ENCODE peak calls at places on chromosomes 6 and 20, in five cellular contexts. V is fibroblast of villous mesenchyme, B is heart left ventricle, W is hepatocyte, C is cardiac muscle cell. J is an unnamed sample.

GRCh38 chr6:19394051-19394450 is 443.1 kb upstream of the ID4 start:
- DNase-seq in V (no peak), B (no peak), W (no peak), C (no peak), J (no peak)

GRCh38 chr20:380763-381580 is 412 bp downstream of the TRIB3 start:
- DNase-seq in V (peak), B (peak), W (peak), C (peak), J (no peak)

GRCh38 chr6:117448732-117449131 is 23.0 kb upstream of the ROS1 start:
- DNase-seq in V (peak), B (no peak), W (peak), C (no peak), J (peak)

GRCh38 chr6:5997420-5998093 is 9.2 kb downstream of the NRN1 start:
- DNase-seq in V (no peak), B (peak), W (no peak), C (no peak), J (no peak)

GRCh38 chr20:11796041-11796440 is 121.7 kb upstream of the BTBD3 start:
- DNase-seq in V (no peak), B (no peak), W (no peak), C (no peak), J (no peak)

GRCh38 chr6:140027239-140027638 is 652.8 kb upstream of the CITED2 start:
- DNase-seq in V (no peak), B (no peak), W (no peak), C (no peak), J (no peak)

GRCh38 chr6:153595903-153596302 is 443.1 kb upstream of the OPRM1 start:
- DNase-seq in V (no peak), B (no peak), W (no peak), C (no peak), J (no peak)

GRCh38 chr6:157143171-157143884 is 180.0 kb downstream of the TMEM242 start:
- DNase-seq in V (peak), B (no peak), W (no peak), C (peak), J (no peak)

GRCh38 chr6:147699637-147700036 is 191.1 kb downstream of the SAMD5 start:
- DNase-seq in V (peak), B (no peak), W (no peak), C (no peak), J (no peak)

GRCh38 chr20:63701329-63702035 is 5.0 kb downstream of the TNFRSF6B start:
- DNase-seq in V (no peak), B (no peak), W (no peak), C (no peak), J (no peak)

GRCh38 chr6:4953440-4953839 is 50.4 kb downstream of the RPP40 start:
- DNase-seq in V (no peak), B (no peak), W (no peak), C (no peak), J (no peak)

GRCh38 chr6:135630789-135631376 is 133.3 kb upstream of the AHI1 start:
- DNase-seq in V (no peak), B (no peak), W (no peak), C (no peak), J (no peak)

GRCh38 chr6:100678027-100678426 is 203.1 kb downstream of the ASCC3 start:
- DNase-seq in V (peak), B (no peak), W (no peak), C (no peak), J (no peak)

GRCh38 chr6:114042267-114043075 is 71.5 kb upstream of the HDAC2 start:
- DNase-seq in V (peak), B (no peak), W (no peak), C (no peak), J (no peak)

GRCh38 chr6:118042855-118043254 is 135.8 kb downstream of the SLC35F1 start:
- DNase-seq in V (no peak), B (no peak), W (no peak), C (no peak), J (no peak)

GRCh38 chr20:1334761-1335160 is 5.8 kb upstream of the SDCBP2 start:
- DNase-seq in V (peak), B (no peak), W (no peak), C (no peak), J (no peak)

GRCh38 chr6:91142154-91142553 is 555.3 kb upstream of the MAP3K7 start:
- DNase-seq in V (no peak), B (no peak), W (no peak), C (no peak), J (no peak)

GRCh38 chr6:36139431-36139830 is 9.1 kb downstream of the MAPK13 start:
- DNase-seq in V (no peak), B (no peak), W (peak), C (peak), J (no peak)

GRCh38 chr6:101083533-101084172 is 202.5 kb upstream of the ASCC3 start:
- DNase-seq in V (peak), B (no peak), W (peak), C (no peak), J (peak)

GRCh38 chr6:37699138-37699766 is 1.6 kb upstream of the MDGA1 start:
- DNase-seq in V (no peak), B (no peak), W (no peak), C (no peak), J (no peak)

GRCh38 chr20:61953789-61954125 is 111.9 kb downstream of the TAF4 start:
- DNase-seq in V (no peak), B (no peak), W (no peak), C (no peak), J (no peak)

GRCh38 chr6:168314948-168315347 is 4.6 kb downstream of the DACT2 start:
- DNase-seq in V (peak), B (no peak), W (peak), C (peak), J (peak)

GRCh38 chr20:62211769-62212288 is 8.2 kb downstream of the HRH3 start:
- DNase-seq in V (no peak), B (peak), W (no peak), C (no peak), J (no peak)

GRCh38 chr20:61931476-61932198 is 134.0 kb downstream of the TAF4 start:
- DNase-seq in V (no peak), B (peak), W (no peak), C (no peak), J (no peak)

GRCh38 chr20:63309261-63310071 is 16.5 kb downstream of the COL20A1 start:
- DNase-seq in V (peak), B (peak), W (peak), C (peak), J (no peak)

GRCh38 chr20:57884956-57885355 is 175.1 kb upstream of the PMEPA1 start:
- DNase-seq in V (no peak), B (no peak), W (no peak), C (no peak), J (no peak)

GRCh38 chr6:110125361-110125760 is 54.1 kb downstream of the WASF1 start:
- DNase-seq in V (no peak), B (no peak), W (no peak), C (no peak), J (no peak)

GRCh38 chr6:166078294-166078693 is 89.4 kb downstream of the TBXT start:
- DNase-seq in V (peak), B (no peak), W (no peak), C (no peak), J (peak)

DNA sequence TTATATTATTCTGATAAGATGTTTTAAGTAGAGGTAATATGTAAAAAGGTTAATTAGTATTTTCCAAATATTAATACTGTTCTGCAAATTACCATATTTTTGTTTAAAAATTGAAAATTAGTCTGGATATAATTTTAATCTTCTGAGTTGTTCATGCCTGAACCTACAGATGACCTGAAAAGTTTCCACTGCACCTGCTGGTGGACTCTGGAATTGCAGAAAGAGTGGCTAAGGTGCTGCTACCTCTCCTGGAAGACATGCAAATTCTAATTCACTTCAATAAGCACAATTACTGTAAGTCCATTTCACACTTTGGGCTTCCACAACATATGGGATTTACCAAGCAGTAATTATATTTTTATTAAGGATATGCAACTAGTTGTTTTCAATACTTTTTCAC is 77.7 kb upstream of the OLIG3 start:
- DNase-seq in V (peak), B (no peak), W (peak), C (peak), J (no peak)
- TF ChIP-seq CTCF in V (peak), B (peak), W (peak), C (peak), J (peak)

GRCh38 chr20:44973053-44973452 is 6.7 kb downstream of the STK4 start:
- DNase-seq in V (peak), B (no peak), W (no peak), C (no peak), J (no peak)

GRCh38 chr20:44966030-44966961 is at the start of gene STK4:
- DNase-seq in V (peak), B (peak), W (peak), C (peak), J (no peak)

GRCh38 chr20:44967207-44967807 is 995 bp downstream of the STK4 start:
- DNase-seq in V (peak), B (no peak), W (no peak), C (no peak), J (no peak)

GRCh38 chr20:44970243-44970757 is 4.0 kb downstream of the STK4 start:
- DNase-seq in V (no peak), B (no peak), W (no peak), C (no peak), J (no peak)

GRCh38 chr20:44969320-44969879 is 3.1 kb downstream of the STK4 start:
- DNase-seq in V (no peak), B (no peak), W (no peak), C (no peak), J (no peak)
- H3K4me3 ChIP-seq in V (no peak), B (no peak), W (no peak), C (no peak), J (no peak)

DNA sequence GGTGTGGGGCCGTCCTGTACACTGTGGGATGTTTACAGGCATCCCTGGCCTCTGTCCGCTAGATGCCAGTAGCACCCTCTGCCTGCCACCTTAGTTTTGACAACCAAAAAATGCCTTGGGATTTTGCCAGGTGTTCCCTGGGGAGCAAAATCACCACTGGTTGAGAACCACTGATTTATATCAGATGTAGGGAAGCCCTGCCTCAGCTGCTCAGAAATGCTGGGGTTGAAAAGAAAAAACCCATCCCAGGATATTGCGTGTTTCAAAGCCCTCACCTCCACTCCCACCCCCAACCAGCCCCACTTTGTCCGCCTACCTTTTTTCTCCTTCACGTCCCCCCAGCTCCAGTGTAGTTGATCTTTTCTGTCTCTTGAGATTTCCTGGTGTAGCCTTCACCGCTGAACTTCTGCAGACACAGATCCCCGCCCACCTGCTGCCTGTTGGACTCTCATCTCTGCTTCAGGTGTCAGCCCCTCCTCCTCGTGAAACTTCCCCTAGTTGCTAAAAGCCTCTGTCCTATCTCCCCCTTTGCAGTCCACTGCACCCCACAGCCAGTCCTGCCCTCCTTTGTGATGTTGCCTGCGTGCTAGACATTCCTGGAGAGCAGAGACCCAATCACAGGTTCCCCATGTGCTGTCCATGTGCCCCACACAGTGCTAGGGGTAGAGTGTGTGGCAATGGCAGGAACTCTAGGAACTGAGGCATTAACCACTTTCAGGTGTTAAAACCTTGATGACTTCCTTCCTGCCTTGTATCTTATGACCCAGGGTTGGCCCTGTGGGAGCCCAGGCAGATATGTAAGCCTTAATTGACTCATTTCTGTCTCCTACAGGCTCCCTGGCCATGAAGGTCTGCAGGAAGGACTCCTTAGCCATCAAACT is 98.9 kb downstream of the TBC1D7 start:
- DNase-seq in V (peak), B (no peak), W (peak), C (no peak), J (no peak)
- TF ChIP-seq CTCF in V (peak), B (no peak), W (no peak), C (peak), J (no peak)

GRCh38 chr6:29625337-29625930 is 7.5 kb downstream of the GABBR1 start:
- DNase-seq in V (no peak), B (no peak), W (no peak), C (no peak), J (no peak)

GRCh38 chr6:29628419-29629281 is 4.3 kb downstream of the GABBR1 start:
- DNase-seq in V (peak), B (peak), W (peak), C (peak), J (no peak)

GRCh38 chr6:29629571-29629970 is 3.4 kb downstream of the GABBR1 start:
- DNase-seq in V (no peak), B (no peak), W (no peak), C (no peak), J (no peak)

GRCh38 chr6:29627762-29628418 is 5.1 kb downstream of the GABBR1 start:
- DNase-seq in V (peak), B (peak), W (peak), C (peak), J (no peak)

GRCh38 chr6:29626948-29627761 is 5.8 kb downstream of the GABBR1 start:
- DNase-seq in V (no peak), B (peak), W (peak), C (peak), J (no peak)
- H3K4me3 ChIP-seq in V (peak), B (peak), W (peak), C (peak), J (peak)

GRCh38 chr6:119349341-119350201 is at the start of gene MAN1A1:
- DNase-seq in V (peak), B (peak), W (peak), C (peak), J (no peak)
- TF ChIP-seq CTCF in V (no peak), B (no peak), W (peak), C (peak), J (no peak)

DNA sequence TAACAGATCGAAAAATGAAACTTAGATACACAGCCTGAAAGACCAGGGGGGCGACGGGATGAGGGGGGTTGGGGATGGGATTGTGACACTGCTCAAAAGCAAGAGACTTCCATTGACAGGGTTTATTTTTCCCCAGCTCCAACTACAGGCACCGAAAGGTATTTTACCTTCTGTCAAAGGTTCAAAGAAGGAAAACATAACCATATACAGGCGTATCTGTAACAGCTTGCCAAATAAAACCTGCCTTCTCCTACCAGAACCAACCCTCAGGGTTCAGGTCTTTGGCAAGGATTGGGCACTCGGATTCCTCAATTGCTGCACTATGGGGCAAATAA is 1.3 kb downstream of the EPHA7 start:
- DNase-seq in V (no peak), B (no peak), W (peak), C (no peak), J (no peak)
- H3K4me3 ChIP-seq in V (no peak), B (peak), W (peak), C (peak), J (no peak)